ENCODE peak calls at places on chromosomes 6 and 20, in six cellular contexts. X is cardiac muscle cell, T is tibial artery, H is GM23338, U is astrocyte, W is psoas muscle. N is an unnamed sample. For H3K27me3, the result is how much of the 10 kb centered on the place peaks cover.

GRCh38 chr6:2502096-2502997 is 248.4 kb downstream of the MYLK4 start:
- DNase-seq in X (peak), T (no peak), H (peak), U (no peak), W (no peak), N (no peak)

GRCh38 chr6:33082702-33083101 is 6.9 kb downstream of the HLA-DPB1 start:
- DNase-seq in X (peak), T (no peak), H (peak), U (no peak), W (peak), N (no peak)

GRCh38 chr6:55748880-55749279 is 126.5 kb downstream of the BMP5 start:
- DNase-seq in X (no peak), T (no peak), H (no peak), U (no peak), W (no peak), N (no peak)

GRCh38 chr6:26286168-26286854 is 78.7 kb upstream of the BTN3A2 start:
- DNase-seq in X (peak), T (peak), H (peak), U (peak), W (peak), N (peak)

GRCh38 chr6:96939019-96939805 is 14.7 kb downstream of the KLHL32 start:
- DNase-seq in X (peak), T (no peak), H (no peak), U (peak), W (no peak), N (peak)

GRCh38 chr6:130853555-130854183 is 26.5 kb downstream of the SMLR1 start:
- DNase-seq in X (no peak), T (no peak), H (peak), U (peak), W (no peak), N (peak)

GRCh38 chr6:193773-194310 is 98.4 kb upstream of the DUSP22 start:
- DNase-seq in X (no peak), T (no peak), H (no peak), U (no peak), W (no peak), N (no peak)

GRCh38 chr20:57616143-57616951 is 3.9 kb downstream of the ZBP1 start:
- DNase-seq in X (no peak), T (peak), H (no peak), U (no peak), W (peak), N (no peak)

GRCh38 chr20:41005361-41005729 is 23.3 kb upstream of the TOP1 start:
- DNase-seq in X (peak), T (peak), H (no peak), U (peak), W (peak), N (peak)

GRCh38 chr6:166308769-166309589 is 787 bp upstream of the PRR18 start:
- DNase-seq in X (no peak), T (no peak), H (peak), U (no peak), W (no peak), N (no peak)

GRCh38 chr6:118770835-118771234 is 119.4 kb upstream of the CEP85L start:
- DNase-seq in X (no peak), T (no peak), H (no peak), U (no peak), W (no peak), N (no peak)

GRCh38 chr6:29649701-29650673 is 6.9 kb upstream of the MOG start:
- DNase-seq in X (peak), T (peak), H (peak), U (peak), W (peak), N (peak)

GRCh38 chr6:34425132-34425497 is 754 bp downstream of the RPS10 start:
- DNase-seq in X (no peak), T (no peak), H (no peak), U (peak), W (no peak), N (no peak)

GRCh38 chr6:170497845-170498281 is 55.2 kb downstream of the PSMB1 start:
- DNase-seq in X (peak), T (no peak), H (peak), U (peak), W (no peak), N (no peak)

DNA sequence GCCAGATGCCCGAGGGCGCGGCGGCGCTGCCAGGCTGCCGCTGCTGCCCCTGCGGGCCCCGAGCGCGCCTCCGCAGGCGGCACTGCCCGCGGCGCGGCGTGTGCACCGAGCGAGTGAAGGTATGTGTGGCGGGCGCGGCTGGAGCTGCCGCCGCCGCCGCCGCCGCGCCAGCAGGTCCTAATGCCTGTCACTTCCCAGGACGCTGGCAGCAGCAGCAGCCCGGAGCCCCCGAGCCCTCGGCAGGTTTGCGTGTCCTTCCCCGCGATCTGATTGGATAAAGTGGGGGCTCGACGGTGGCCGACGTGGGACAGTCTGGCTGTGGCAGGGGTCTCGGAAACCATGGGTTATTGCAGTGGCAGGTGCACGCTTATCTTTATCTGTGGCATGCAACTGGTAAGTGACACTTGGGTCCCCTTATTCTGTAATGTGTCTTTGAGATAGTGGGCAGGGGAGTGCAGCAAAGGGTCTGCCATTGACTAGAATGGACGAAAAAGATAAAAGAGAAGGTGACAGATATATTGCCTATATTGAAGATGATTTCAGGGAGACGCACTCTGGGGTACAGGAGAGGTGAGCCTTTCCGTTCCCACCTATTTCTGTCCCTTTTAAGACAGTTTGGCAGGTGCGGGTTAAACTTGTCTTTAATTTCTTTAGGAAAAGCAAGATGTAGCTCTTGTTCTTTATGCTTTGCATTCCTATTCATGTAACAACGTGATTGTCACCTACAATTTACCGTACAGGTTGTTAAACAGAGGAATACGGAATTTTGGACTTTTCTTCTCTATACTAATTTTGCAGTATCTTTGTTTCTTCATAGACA is at the start of gene NKAIN2:
- DNase-seq in X (no peak), T (no peak), H (peak), U (no peak), W (peak), N (no peak)
- H3K4me3 ChIP-seq in X (peak), T (peak), H (peak), U (peak), W (peak), N (peak)

DNA sequence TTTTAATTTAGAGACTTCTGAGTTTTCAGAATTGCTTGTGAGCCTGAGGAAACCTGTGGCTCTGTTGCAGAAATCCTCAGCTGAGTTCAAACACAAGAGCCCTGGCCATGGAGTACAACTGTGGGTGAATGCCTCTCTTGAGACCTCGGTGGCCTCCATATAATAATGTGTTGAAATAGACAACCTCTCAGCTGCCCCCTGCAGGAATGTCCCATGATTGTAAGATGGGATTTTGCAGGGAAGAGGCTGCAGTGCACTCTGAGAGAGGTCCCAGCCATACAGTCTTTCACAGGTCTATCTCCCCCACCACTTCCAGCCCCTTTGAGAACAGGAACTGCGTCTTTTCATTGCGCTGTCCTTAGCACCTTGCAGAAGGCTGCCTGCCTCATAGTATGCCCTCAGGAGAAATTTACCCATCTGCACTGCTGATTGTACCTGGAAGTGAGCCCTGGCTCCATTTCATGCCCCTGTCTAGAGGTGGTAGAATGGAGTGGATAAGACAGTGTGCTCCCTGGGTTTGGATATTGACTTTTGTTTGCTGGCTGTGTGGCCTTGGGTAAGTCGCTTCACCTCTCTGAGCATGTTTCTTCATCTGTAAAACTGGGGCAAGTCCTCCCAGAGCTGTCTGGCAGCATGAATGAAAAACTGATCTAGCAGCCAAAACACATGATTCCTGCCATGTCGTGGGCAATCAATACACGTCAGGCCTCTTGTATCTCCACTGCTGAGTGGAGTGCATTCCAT is 16.8 kb upstream of the CDH22 start:
- DNase-seq in X (peak), T (no peak), H (peak), U (no peak), W (no peak), N (peak)
- TF ChIP-seq CTCF in X (peak), T (no peak), H (peak), U (peak), W (no peak), N (peak)

GRCh38 chr20:56542489-56543020 is 9.5 kb downstream of the FAM209B start:
- DNase-seq in X (no peak), T (no peak), H (no peak), U (no peak), W (no peak), N (no peak)

GRCh38 chr20:56537997-56538396 is 5.0 kb downstream of the FAM209B start:
- DNase-seq in X (no peak), T (no peak), H (no peak), U (no peak), W (no peak), N (no peak)

GRCh38 chr20:56540415-56540814 is 7.4 kb downstream of the FAM209B start:
- DNase-seq in X (peak), T (no peak), H (no peak), U (no peak), W (no peak), N (no peak)
- H3K27me3 ChIP-seq in X (under half), T (under half), H (under half), U (under half), W (under half), N (under half)

GRCh38 chr6:7728855-7729590 is 3.1 kb downstream of the BMP6 start:
- DNase-seq in X (peak), T (no peak), H (peak), U (no peak), W (no peak), N (no peak)
- H3K4me3 ChIP-seq in X (peak), T (peak), H (peak), U (peak), W (peak), N (no peak)

GRCh38 chr20:63706852-63707557 is 771 bp downstream of the ARFRP1 start:
- DNase-seq in X (no peak), T (peak), H (peak), U (no peak), W (peak), N (peak)
- TF ChIP-seq CTCF in X (peak), T (no peak), H (peak), U (peak), W (no peak), N (peak)

N was measured in bronchial epithelial cell.